ENCODE peak calls at places on chromosomes 12 and 14, in seven cellular contexts. B, S, A, Z, D, F and J are unnamed samples.

GRCh38 chr14:24838945-24839616 is 205.1 kb upstream of the GZMB start:
- DNase-seq in F (no peak), S (no peak), D (no peak), A (no peak), B (no peak), Z (no peak), J (no peak)

GRCh38 chr14:24171422-24172260 is at the start of gene REC8:
- DNase-seq in Z (peak), F (no peak), D (no peak), B (peak), S (no peak), A (peak), J (no peak)

GRCh38 chr12:99278899-99279298 is 368.7 kb upstream of the GARIN6 start:
- DNase-seq in D (no peak), S (no peak), Z (no peak), A (no peak), B (no peak), F (no peak), J (no peak)

GRCh38 chr12:115794659-115795081 is 482.8 kb downstream of the MED13L start:
- DNase-seq in D (no peak), A (no peak), Z (no peak), S (no peak), B (no peak), F (no peak), J (no peak)

GRCh38 chr14:22174412-22174811 is 414.6 kb downstream of the DAD1 start:
- DNase-seq in S (no peak), B (no peak), F (peak), Z (no peak), A (no peak), D (no peak), J (no peak)

GRCh38 chr12:88814789-88815188 is 234.5 kb upstream of the KITLG start:
- DNase-seq in F (no peak), B (no peak), D (no peak), A (no peak), S (no peak), Z (no peak), J (no peak)

GRCh38 chr14:62006116-62006737 is 244.0 kb downstream of the SNAPC1 start:
- DNase-seq in D (no peak), Z (peak), S (no peak), A (no peak), F (no peak), B (no peak), J (no peak)

GRCh38 chr12:113005759-113006158 is 27.4 kb downstream of the OAS2 start:
- DNase-seq in D (peak), A (peak), F (no peak), B (no peak), S (peak), Z (no peak), J (no peak)

GRCh38 chr14:21136024-21136423 is 19.8 kb downstream of the OR5AU1 start:
- DNase-seq in S (peak), F (no peak), B (no peak), A (no peak), Z (peak), D (peak), J (no peak)

GRCh38 chr12:78534311-78534710 is 330.3 kb upstream of the SYT1 start:
- DNase-seq in S (no peak), D (no peak), F (no peak), B (no peak), A (no peak), Z (no peak), J (no peak)

GRCh38 chr12:109586385-109587296 is 13.0 kb downstream of the MVK start:
- DNase-seq in D (no peak), B (no peak), S (no peak), A (no peak), F (no peak), Z (no peak), J (no peak)

GRCh38 chr12:52687527-52688385 is 7.5 kb upstream of the KRT1 start:
- DNase-seq in D (no peak), Z (no peak), F (no peak), B (no peak), S (no peak), A (no peak), J (no peak)

GRCh38 chr12:62426095-62426488 is 40.5 kb upstream of the MON2 start:
- DNase-seq in B (no peak), A (no peak), F (no peak), S (peak), Z (peak), D (no peak), J (no peak)

GRCh38 chr12:39902823-39903222 is 203.1 kb downstream of the SLC2A13 start:
- DNase-seq in S (peak), B (no peak), A (no peak), F (no peak), Z (no peak), D (no peak), J (no peak)

GRCh38 chr14:41830679-41831078 is 224.0 kb downstream of the LRFN5 start:
- DNase-seq in D (peak), B (no peak), F (no peak), S (no peak), Z (peak), A (no peak), J (no peak)

GRCh38 chr14:99137001-99137700 is 134.8 kb downstream of the BCL11B start:
- DNase-seq in S (no peak), B (no peak), Z (no peak), F (no peak), D (no peak), A (no peak), J (peak)

GRCh38 chr12:91778938-91779400 is 366.7 kb downstream of the BTG1 start:
- DNase-seq in Z (peak), S (peak), F (peak), B (peak), D (peak), A (peak), J (peak)

GRCh38 chr14:80956922-80957321 is 1.5 kb downstream of the TSHR start:
- DNase-seq in F (no peak), A (no peak), B (no peak), Z (no peak), D (no peak), S (no peak), J (peak)

GRCh38 chr12:121932914-121933521 is 14.6 kb downstream of the CFAP251 start:
- DNase-seq in F (no peak), A (no peak), S (no peak), B (no peak), D (no peak), Z (no peak), J (no peak)

GRCh38 chr12:124531281-124531745 is 36.1 kb downstream of the NCOR2 start:
- DNase-seq in S (no peak), D (no peak), A (peak), Z (no peak), B (no peak), F (no peak), J (no peak)

GRCh38 chr12:76398106-76398505 is 49.9 kb upstream of the BBS10 start:
- DNase-seq in Z (no peak), S (peak), F (no peak), D (no peak), B (no peak), A (no peak), J (no peak)

GRCh38 chr12:106234513-106234912 is 13.3 kb downstream of the CKAP4 start:
- DNase-seq in F (no peak), B (no peak), Z (no peak), D (no peak), A (no peak), S (peak), J (no peak)

GRCh38 chr14:59869381-59870255 is 958 bp downstream of the RTN1 start:
- DNase-seq in B (no peak), F (no peak), S (no peak), Z (no peak), D (peak), A (peak), J (no peak)

GRCh38 chr12:89468648-89469326 is 55.8 kb downstream of the GALNT4 start:
- DNase-seq in S (no peak), Z (no peak), A (no peak), B (no peak), D (no peak), F (no peak), J (no peak)

GRCh38 chr14:79254069-79254775 is 957.1 kb downstream of the DIO2 start:
- DNase-seq in D (peak), S (peak), Z (peak), A (no peak), F (no peak), B (no peak), J (no peak)